ENCODE peak calls at places on chromosomes 1 and 21, in four cellular contexts. J is suprapubic skin, N is prostate gland, P is breast epithelium. K is an unnamed sample.

GRCh38 chr1:3311711-3312110 is 142.8 kb upstream of the ARHGEF16 start:
- DNase-seq in J (no peak), N (no peak), P (no peak), K (no peak)

GRCh38 chr1:54794401-54795099 is 6.6 kb downstream of the TTC22 start:
- DNase-seq in J (no peak), N (peak), P (peak), K (no peak)

GRCh38 chr1:29389533-29390041 is 153.3 kb downstream of the PTPRU start:
- DNase-seq in J (no peak), N (no peak), P (no peak), K (no peak)

GRCh38 chr1:114315601-114316000 is 161.9 kb upstream of the SYT6 start:
- DNase-seq in J (no peak), N (no peak), P (no peak), K (no peak)

GRCh38 chr1:162131405-162132321 is 62.2 kb downstream of the NOS1AP start:
- DNase-seq in J (no peak), N (peak), P (no peak), K (no peak)

GRCh38 chr1:236120725-236121153 is 21.6 kb upstream of the GPR137B start:
- DNase-seq in J (no peak), N (no peak), P (no peak), K (no peak)

GRCh38 chr21:42403611-42404231 is at the start of gene UBASH3A:
- DNase-seq in J (peak), N (no peak), P (no peak), K (no peak)

GRCh38 chr1:13700521-13701273 is 709 bp downstream of the PRDM2 start:
- DNase-seq in J (no peak), N (peak), P (no peak), K (no peak)

GRCh38 chr1:39196244-39197215 is 8.0 kb upstream of the MACF1 start:
- DNase-seq in J (no peak), N (no peak), P (no peak), K (no peak)

GRCh38 chr21:43276811-43277210 is 108.0 kb downstream of the CRYAA start:
- DNase-seq in J (no peak), N (no peak), P (no peak), K (no peak)

GRCh38 chr21:40454057-40454456 is 392.9 kb downstream of the DSCAM start:
- DNase-seq in J (no peak), N (no peak), P (no peak), K (no peak)

GRCh38 chr1:31505884-31506497 is 70.3 kb upstream of the TINAGL1 start:
- DNase-seq in J (no peak), N (no peak), P (no peak), K (no peak)

GRCh38 chr1:156524985-156525590 is 24.5 kb upstream of the MEF2D start:
- DNase-seq in J (no peak), N (no peak), P (no peak), K (no peak)

GRCh38 chr1:47870480-47870879 is 126.7 kb downstream of the TRABD2B start:
- DNase-seq in J (no peak), N (no peak), P (no peak), K (no peak)

GRCh38 chr1:101044749-101045148 is 19.2 kb upstream of the DPH5 start:
- DNase-seq in J (no peak), N (no peak), P (no peak), K (no peak)

GRCh38 chr1:223707270-223708000 is 4.9 kb upstream of the CAPN2 start:
- DNase-seq in J (peak), N (peak), P (peak), K (peak)

GRCh38 chr1:54178296-54179070 is 21.3 kb downstream of the CYB5RL start:
- DNase-seq in J (no peak), N (no peak), P (no peak), K (no peak)

GRCh38 chr1:208791458-208791857 is 547.3 kb upstream of the PLXNA2 start:
- DNase-seq in J (no peak), N (no peak), P (no peak), K (no peak)

GRCh38 chr1:210417881-210418280 is 89.2 kb downstream of the HHAT start:
- DNase-seq in J (no peak), N (no peak), P (no peak), K (no peak)

GRCh38 chr1:36284517-36284916 is 21.7 kb upstream of the SH3D21 start:
- DNase-seq in J (no peak), N (no peak), P (no peak), K (no peak)

GRCh38 chr1:218403300-218403699 is 58.2 kb downstream of the TGFB2 start:
- DNase-seq in J (no peak), N (no peak), P (no peak), K (no peak)
- TF ChIP-seq POLR2AphosphoS5 in J (no peak), N (no peak), P (no peak), K (no peak)

GRCh38 chr1:233140519-233140918 is 155.0 kb downstream of the PCNX2 start:
- DNase-seq in J (no peak), N (no peak), P (no peak), K (no peak)
- H3K4me3 ChIP-seq in J (no peak), N (no peak), P (no peak), K (no peak)

GRCh38 chr1:94143809-94144176 is 22.8 kb upstream of the ABCA4 start:
- DNase-seq in J (no peak), N (no peak), P (no peak), K (no peak)

GRCh38 chr1:94142022-94142421 is 21.1 kb upstream of the ABCA4 start:
- DNase-seq in J (no peak), N (no peak), P (no peak), K (no peak)

GRCh38 chr1:94144836-94145235 is 23.9 kb upstream of the ABCA4 start:
- DNase-seq in J (no peak), N (no peak), P (no peak), K (no peak)

GRCh38 chr1:94143173-94143808 is 22.3 kb upstream of the ABCA4 start:
- DNase-seq in J (no peak), N (no peak), P (no peak), K (no peak)

DNA sequence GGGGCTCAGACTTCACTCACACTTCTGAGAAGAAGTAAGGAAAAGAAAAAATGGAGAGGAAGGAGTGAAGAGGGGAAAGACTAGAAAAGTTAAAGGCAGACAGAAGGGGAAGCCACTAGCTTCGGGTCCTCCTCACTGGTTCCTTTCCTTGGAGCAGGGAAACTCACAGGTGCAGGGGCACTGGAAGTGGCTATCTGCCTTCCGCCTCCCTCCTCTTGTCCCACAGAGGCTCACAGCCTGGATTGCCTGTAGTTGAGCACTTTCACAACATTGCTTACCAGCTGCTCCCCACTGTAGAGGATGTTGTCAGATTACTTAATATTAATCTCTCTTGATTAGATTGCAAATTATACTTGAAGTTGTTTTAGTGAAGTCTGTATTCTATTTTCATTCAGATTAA is 21.6 kb upstream of the ABCA4 start:
- DNase-seq in J (no peak), N (no peak), P (no peak), K (no peak)
- H3K27ac ChIP-seq in J (no peak), N (no peak), P (no peak), K (peak)

DNA sequence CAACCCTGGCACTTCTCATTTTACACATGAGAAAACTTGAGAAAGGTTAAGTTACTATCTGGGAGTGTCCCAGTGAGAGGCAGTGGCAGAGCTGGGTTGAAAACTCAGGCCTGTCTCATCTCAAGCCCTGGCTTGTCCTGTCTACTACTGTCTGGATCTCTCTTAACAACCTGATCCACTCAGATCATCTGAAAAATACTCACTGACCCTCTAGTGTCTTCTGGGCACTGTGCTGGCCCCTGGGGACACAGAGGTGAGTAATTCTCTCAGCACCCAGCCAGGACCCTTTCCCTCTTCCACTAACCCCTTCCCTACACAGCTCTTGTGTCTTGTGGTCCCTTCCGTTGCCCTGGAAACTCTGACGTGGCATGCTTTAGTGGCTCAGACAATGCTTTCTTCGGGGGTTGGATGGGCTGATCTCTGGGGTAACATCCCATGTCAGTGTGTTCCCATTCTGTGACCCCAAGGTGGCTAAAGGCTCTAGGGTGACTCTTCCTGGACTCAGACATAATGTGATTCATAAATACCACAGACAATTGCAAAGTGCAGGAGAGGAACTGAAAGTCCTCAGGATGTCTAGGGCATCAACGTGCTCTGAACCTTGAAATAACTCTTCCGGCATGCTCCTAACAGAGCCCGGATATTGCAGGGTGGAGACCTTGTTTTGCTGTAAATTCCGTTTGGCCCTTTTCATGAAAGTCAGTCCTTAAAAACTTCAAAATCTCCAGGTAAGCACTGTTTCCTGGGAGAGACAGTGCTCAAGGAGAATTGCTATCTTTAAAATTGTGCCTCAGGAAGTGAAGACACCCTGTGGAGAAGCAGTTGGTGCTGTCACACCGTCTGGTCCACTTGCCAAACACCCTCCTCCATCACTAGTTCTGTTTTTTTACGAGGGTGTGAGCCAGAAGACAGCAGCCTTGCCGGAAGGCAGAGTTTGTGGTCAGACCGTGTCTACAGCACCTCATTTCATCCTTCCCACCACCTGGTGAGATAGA is 4.0 kb downstream of the SHISAL2A start:
- DNase-seq in J (no peak), N (no peak), P (no peak), K (no peak)
- TF ChIP-seq POLR2AphosphoS5 in J (no peak), N (no peak), P (no peak), K (no peak)

GRCh38 chr1:40978886-40979240 is 633 bp upstream of the CTPS1 start:
- DNase-seq in J (no peak), N (no peak), P (no peak), K (no peak)
- H3K4me3 ChIP-seq in J (peak), N (peak), P (peak), K (peak)

GRCh38 chr21:37074546-37074945 is 1.5 kb downstream of the TTC3 start:
- DNase-seq in J (no peak), N (no peak), P (no peak), K (no peak)
- H3K27ac ChIP-seq in J (peak), N (peak), P (peak), K (peak)

DNA sequence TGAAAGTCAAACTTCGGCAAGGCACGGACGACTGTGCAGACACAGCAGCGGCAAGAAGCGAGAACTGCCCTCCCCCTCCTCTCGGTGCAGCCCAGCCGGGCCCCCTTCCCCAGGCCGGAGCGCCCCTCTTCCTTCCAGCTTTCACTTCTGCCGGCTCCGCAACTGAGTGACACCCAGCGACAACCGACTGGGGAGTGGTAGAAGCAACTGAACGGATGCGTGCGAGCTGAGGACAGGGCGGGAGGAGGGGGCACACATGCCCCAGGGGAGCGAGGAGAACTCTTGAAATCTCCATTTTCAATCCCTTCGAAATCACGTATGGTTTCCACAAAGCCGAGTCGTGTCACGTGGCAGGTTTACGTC is 146.6 kb downstream of the PGBD5 start:
- DNase-seq in J (peak), N (no peak), P (no peak), K (no peak)
- TF ChIP-seq POLR2AphosphoS5 in J (no peak), N (no peak), P (no peak), K (no peak)